ENCODE peak calls at places on chromosomes 4 and X, in six cellular contexts. One of them, this sample, is unnamed.

GRCh38 chr4:42750091-42750490 is 93.2 kb upstream of the ATP8A1 start:
- DNase-seq in brain microvascular endothelial cell: no peak
- DNase-seq in stimulated activated CD4-positive, alpha-beta T cell treated with anti-CD3 and anti-CD28 coated beads, Interleukin-4, amount 100 ng/mL, for 4 hours: no peak
- DNase-seq in kidney tubule cell: no peak
- DNase-seq in activated T-helper 1 cell treated with Interleukin-2 at 50 U/mL for 16 hours: no peak
- DNase-seq in pulmonary artery endothelial cell: no peak
- DNase-seq in this sample: no peak

GRCh38 chr4:101865501-101866062 is 75.1 kb downstream of the BANK1 start:
- DNase-seq in brain microvascular endothelial cell: peak
- DNase-seq in stimulated activated CD4-positive, alpha-beta T cell treated with anti-CD3 and anti-CD28 coated beads, Interleukin-4, amount 100 ng/mL, for 4 hours: no peak
- DNase-seq in kidney tubule cell: peak
- DNase-seq in activated T-helper 1 cell treated with Interleukin-2 at 50 U/mL for 16 hours: no peak
- DNase-seq in pulmonary artery endothelial cell: no peak
- DNase-seq in this sample: no peak

GRCh38 chr4:15656038-15656470 is 897 bp upstream of the FBXL5 start:
- DNase-seq in brain microvascular endothelial cell: no peak
- DNase-seq in stimulated activated CD4-positive, alpha-beta T cell treated with anti-CD3 and anti-CD28 coated beads, Interleukin-4, amount 100 ng/mL, for 4 hours: no peak
- DNase-seq in kidney tubule cell: no peak
- DNase-seq in activated T-helper 1 cell treated with Interleukin-2 at 50 U/mL for 16 hours: no peak
- DNase-seq in pulmonary artery endothelial cell: no peak
- DNase-seq in this sample: no peak

GRCh38 chr4:15649914-15650545 is 5.1 kb downstream of the FBXL5 start:
- DNase-seq in brain microvascular endothelial cell: peak
- DNase-seq in stimulated activated CD4-positive, alpha-beta T cell treated with anti-CD3 and anti-CD28 coated beads, Interleukin-4, amount 100 ng/mL, for 4 hours: no peak
- DNase-seq in kidney tubule cell: peak
- DNase-seq in activated T-helper 1 cell treated with Interleukin-2 at 50 U/mL for 16 hours: peak
- DNase-seq in pulmonary artery endothelial cell: no peak
- DNase-seq in this sample: no peak

GRCh38 chr4:166839615-166840251 is 394.6 kb downstream of the SPOCK3 start:
- DNase-seq in brain microvascular endothelial cell: no peak
- DNase-seq in stimulated activated CD4-positive, alpha-beta T cell treated with anti-CD3 and anti-CD28 coated beads, Interleukin-4, amount 100 ng/mL, for 4 hours: no peak
- DNase-seq in kidney tubule cell: no peak
- DNase-seq in activated T-helper 1 cell treated with Interleukin-2 at 50 U/mL for 16 hours: no peak
- DNase-seq in pulmonary artery endothelial cell: no peak
- DNase-seq in this sample: no peak

GRCh38 chr4:173040200-173040599 is 128.4 kb upstream of the GALNT7 start:
- DNase-seq in brain microvascular endothelial cell: no peak
- DNase-seq in stimulated activated CD4-positive, alpha-beta T cell treated with anti-CD3 and anti-CD28 coated beads, Interleukin-4, amount 100 ng/mL, for 4 hours: no peak
- DNase-seq in kidney tubule cell: peak
- DNase-seq in activated T-helper 1 cell treated with Interleukin-2 at 50 U/mL for 16 hours: no peak
- DNase-seq in pulmonary artery endothelial cell: peak
- DNase-seq in this sample: peak

GRCh38 chr4:127732623-127733199 is 2.5 kb downstream of the SLC25A31 start:
- DNase-seq in brain microvascular endothelial cell: peak
- DNase-seq in stimulated activated CD4-positive, alpha-beta T cell treated with anti-CD3 and anti-CD28 coated beads, Interleukin-4, amount 100 ng/mL, for 4 hours: no peak
- DNase-seq in kidney tubule cell: peak
- DNase-seq in activated T-helper 1 cell treated with Interleukin-2 at 50 U/mL for 16 hours: no peak
- DNase-seq in pulmonary artery endothelial cell: no peak
- DNase-seq in this sample: peak

GRCh38 chrX:129726307-129727111 is 12.3 kb upstream of the XPNPEP2 start:
- DNase-seq in brain microvascular endothelial cell: peak
- DNase-seq in stimulated activated CD4-positive, alpha-beta T cell treated with anti-CD3 and anti-CD28 coated beads, Interleukin-4, amount 100 ng/mL, for 4 hours: peak
- DNase-seq in kidney tubule cell: peak
- DNase-seq in activated T-helper 1 cell treated with Interleukin-2 at 50 U/mL for 16 hours: no peak
- DNase-seq in pulmonary artery endothelial cell: peak
- DNase-seq in this sample: peak

GRCh38 chr4:98546910-98547544 is 111.4 kb downstream of the TSPAN5 start:
- DNase-seq in brain microvascular endothelial cell: peak
- DNase-seq in stimulated activated CD4-positive, alpha-beta T cell treated with anti-CD3 and anti-CD28 coated beads, Interleukin-4, amount 100 ng/mL, for 4 hours: no peak
- DNase-seq in kidney tubule cell: peak
- DNase-seq in activated T-helper 1 cell treated with Interleukin-2 at 50 U/mL for 16 hours: no peak
- DNase-seq in pulmonary artery endothelial cell: no peak
- DNase-seq in this sample: no peak

GRCh38 chr4:153651041-153651960 is 32.8 kb upstream of the TLR2 start:
- DNase-seq in brain microvascular endothelial cell: peak
- DNase-seq in stimulated activated CD4-positive, alpha-beta T cell treated with anti-CD3 and anti-CD28 coated beads, Interleukin-4, amount 100 ng/mL, for 4 hours: peak
- DNase-seq in kidney tubule cell: peak
- DNase-seq in activated T-helper 1 cell treated with Interleukin-2 at 50 U/mL for 16 hours: peak
- DNase-seq in pulmonary artery endothelial cell: no peak
- DNase-seq in this sample: no peak

GRCh38 chrX:48540015-48540350 is 469 bp downstream of the TBC1D25 start:
- DNase-seq in brain microvascular endothelial cell: peak
- DNase-seq in stimulated activated CD4-positive, alpha-beta T cell treated with anti-CD3 and anti-CD28 coated beads, Interleukin-4, amount 100 ng/mL, for 4 hours: peak
- DNase-seq in kidney tubule cell: no peak
- DNase-seq in activated T-helper 1 cell treated with Interleukin-2 at 50 U/mL for 16 hours: peak
- DNase-seq in pulmonary artery endothelial cell: no peak
- DNase-seq in this sample: no peak

GRCh38 chr4:85993641-85994040 is 366.2 kb downstream of the MAPK10 start:
- DNase-seq in brain microvascular endothelial cell: no peak
- DNase-seq in stimulated activated CD4-positive, alpha-beta T cell treated with anti-CD3 and anti-CD28 coated beads, Interleukin-4, amount 100 ng/mL, for 4 hours: no peak
- DNase-seq in kidney tubule cell: no peak
- DNase-seq in activated T-helper 1 cell treated with Interleukin-2 at 50 U/mL for 16 hours: no peak
- DNase-seq in pulmonary artery endothelial cell: no peak
- DNase-seq in this sample: no peak